ENCODE peak calls at places on chromosomes 16 and 17, in six cellular contexts. One of them, this sample, is unnamed.

GRCh38 chr16:67393790-67394270 is 532 bp upstream of the TPPP3 start:
- DNase-seq in ascending aorta: no peak
- DNase-seq in GM23248: no peak
- DNase-seq in PC-3: no peak
- DNase-seq in transverse colon: no peak
- DNase-seq in astrocyte of the spinal cord: no peak
- DNase-seq in this sample: no peak

GRCh38 chr16:73122604-73123386 is 74.9 kb upstream of the ZFHX3 start:
- DNase-seq in PC-3: no peak
- DNase-seq in astrocyte of the spinal cord: peak
- DNase-seq in transverse colon: no peak
- DNase-seq in GM23248: peak
- DNase-seq in ascending aorta: no peak
- DNase-seq in this sample: peak

GRCh38 chr17:28711723-28712036 is at the start of gene PROCA1:
- DNase-seq in astrocyte of the spinal cord: no peak
- DNase-seq in transverse colon: no peak
- DNase-seq in GM23248: no peak
- DNase-seq in PC-3: no peak
- DNase-seq in ascending aorta: no peak
- DNase-seq in this sample: no peak

GRCh38 chr16:73713301-73713700 is 583.3 kb upstream of the PSMD7 start:
- DNase-seq in GM23248: no peak
- DNase-seq in transverse colon: no peak
- DNase-seq in ascending aorta: no peak
- DNase-seq in astrocyte of the spinal cord: no peak
- DNase-seq in PC-3: no peak
- DNase-seq in this sample: no peak

GRCh38 chr17:48123111-48123510 is 15.5 kb downstream of the SNX11 start:
- DNase-seq in transverse colon: no peak
- DNase-seq in PC-3: no peak
- DNase-seq in ascending aorta: no peak
- DNase-seq in astrocyte of the spinal cord: no peak
- DNase-seq in GM23248: no peak
- DNase-seq in this sample: no peak

GRCh38 chr16:74774223-74775139 is at the start of gene FA2H:
- DNase-seq in astrocyte of the spinal cord: peak
- DNase-seq in PC-3: peak
- DNase-seq in ascending aorta: no peak
- DNase-seq in transverse colon: peak
- DNase-seq in GM23248: peak
- DNase-seq in this sample: no peak

GRCh38 chr16:62068747-62069146 is 32.5 kb upstream of the CDH8 start:
- DNase-seq in transverse colon: no peak
- DNase-seq in GM23248: peak
- DNase-seq in PC-3: peak
- DNase-seq in ascending aorta: no peak
- DNase-seq in astrocyte of the spinal cord: no peak
- DNase-seq in this sample: no peak

GRCh38 chr17:68290268-68290954 is 516 bp downstream of the SLC16A6 start:
- DNase-seq in GM23248: peak
- DNase-seq in ascending aorta: no peak
- DNase-seq in PC-3: peak
- DNase-seq in transverse colon: peak
- DNase-seq in astrocyte of the spinal cord: no peak
- DNase-seq in this sample: no peak

GRCh38 chr16:48014349-48015135 is 141.3 kb downstream of the ABCC12 start:
- DNase-seq in transverse colon: no peak
- DNase-seq in PC-3: peak
- DNase-seq in ascending aorta: no peak
- DNase-seq in GM23248: peak
- DNase-seq in astrocyte of the spinal cord: peak
- DNase-seq in this sample: peak

GRCh38 chr16:85675528-85675927 is 13.2 kb downstream of the GINS2 start:
- DNase-seq in GM23248: peak
- DNase-seq in transverse colon: no peak
- DNase-seq in ascending aorta: no peak
- DNase-seq in PC-3: no peak
- DNase-seq in astrocyte of the spinal cord: peak
- DNase-seq in this sample: peak

GRCh38 chr16:77660311-77660710 is 62.0 kb upstream of the NUDT7 start:
- DNase-seq in PC-3: peak
- DNase-seq in GM23248: peak
- DNase-seq in transverse colon: no peak
- DNase-seq in astrocyte of the spinal cord: peak
- DNase-seq in ascending aorta: no peak
- DNase-seq in this sample: peak

GRCh38 chr16:18966791-18967190 is 16.9 kb upstream of the TMC7 start:
- DNase-seq in astrocyte of the spinal cord: no peak
- DNase-seq in GM23248: no peak
- DNase-seq in transverse colon: no peak
- DNase-seq in ascending aorta: no peak
- DNase-seq in PC-3: no peak
- DNase-seq in this sample: no peak

GRCh38 chr16:81797443-81797842 is 18.4 kb downstream of the PLCG2 start:
- DNase-seq in ascending aorta: no peak
- DNase-seq in PC-3: no peak
- DNase-seq in astrocyte of the spinal cord: no peak
- DNase-seq in GM23248: no peak
- DNase-seq in transverse colon: peak
- DNase-seq in this sample: no peak

GRCh38 chr16:19389246-19389645 is 28.4 kb upstream of the TMC5 start:
- DNase-seq in ascending aorta: no peak
- DNase-seq in GM23248: peak
- DNase-seq in PC-3: peak
- DNase-seq in transverse colon: peak
- DNase-seq in astrocyte of the spinal cord: no peak
- DNase-seq in this sample: no peak

GRCh38 chr16:1224558-1224957 is 510 bp downstream of the TPSG1 start:
- DNase-seq in PC-3: no peak
- DNase-seq in ascending aorta: no peak
- DNase-seq in GM23248: no peak
- DNase-seq in transverse colon: peak
- DNase-seq in astrocyte of the spinal cord: no peak
- DNase-seq in this sample: no peak

GRCh38 chr16:66511615-66512500 is 38.1 kb downstream of the TK2 start:
- DNase-seq in PC-3: peak
- DNase-seq in ascending aorta: no peak
- DNase-seq in astrocyte of the spinal cord: peak
- DNase-seq in GM23248: peak
- DNase-seq in transverse colon: no peak
- DNase-seq in this sample: peak

GRCh38 chr16:25264599-25264998 is 7.0 kb upstream of the ZKSCAN2 start:
- DNase-seq in GM23248: peak
- DNase-seq in PC-3: peak
- DNase-seq in ascending aorta: no peak
- DNase-seq in transverse colon: no peak
- DNase-seq in astrocyte of the spinal cord: peak
- DNase-seq in this sample: peak

GRCh38 chr17:77319211-77320031 is 178.7 kb downstream of the SEC14L1 start:
- DNase-seq in astrocyte of the spinal cord: peak
- DNase-seq in GM23248: peak
- DNase-seq in transverse colon: peak
- DNase-seq in ascending aorta: peak
- DNase-seq in PC-3: peak
- DNase-seq in this sample: peak

GRCh38 chr17:19513897-19514488 is 19.7 kb upstream of the SLC47A1 start:
- DNase-seq in PC-3: peak
- DNase-seq in transverse colon: peak
- DNase-seq in GM23248: peak
- DNase-seq in astrocyte of the spinal cord: peak
- DNase-seq in ascending aorta: no peak
- DNase-seq in this sample: peak

GRCh38 chr17:77465358-77466041 is 324.7 kb downstream of the SEC14L1 start:
- DNase-seq in ascending aorta: peak
- DNase-seq in astrocyte of the spinal cord: peak
- DNase-seq in PC-3: peak
- DNase-seq in transverse colon: peak
- DNase-seq in GM23248: peak
- DNase-seq in this sample: peak

GRCh38 chr17:53934931-53935330 is 112.2 kb downstream of the KIF2B start:
- DNase-seq in PC-3: no peak
- DNase-seq in astrocyte of the spinal cord: no peak
- DNase-seq in transverse colon: no peak
- DNase-seq in GM23248: no peak
- DNase-seq in ascending aorta: no peak
- DNase-seq in this sample: no peak

GRCh38 chr17:37359682-37360188 is 16.1 kb upstream of the C17orf78 start:
- DNase-seq in ascending aorta: no peak
- DNase-seq in PC-3: no peak
- DNase-seq in GM23248: peak
- DNase-seq in astrocyte of the spinal cord: no peak
- DNase-seq in transverse colon: peak
- DNase-seq in this sample: no peak

GRCh38 chr17:79977711-79978544 is 57.7 kb downstream of the TBC1D16 start:
- DNase-seq in PC-3: no peak
- DNase-seq in transverse colon: no peak
- DNase-seq in GM23248: no peak
- DNase-seq in astrocyte of the spinal cord: peak
- DNase-seq in ascending aorta: no peak
- DNase-seq in this sample: no peak

GRCh38 chr16:85521737-85522042 is 91.4 kb upstream of the GSE1 start:
- DNase-seq in ascending aorta: no peak
- DNase-seq in PC-3: no peak
- DNase-seq in astrocyte of the spinal cord: no peak
- DNase-seq in GM23248: no peak
- DNase-seq in transverse colon: no peak
- DNase-seq in this sample: no peak

GRCh38 chr16:89197633-89198416 is 2.5 kb downstream of the SLC22A31 start:
- DNase-seq in astrocyte of the spinal cord: no peak
- DNase-seq in PC-3: no peak
- DNase-seq in GM23248: no peak
- DNase-seq in ascending aorta: no peak
- DNase-seq in transverse colon: no peak
- DNase-seq in this sample: no peak

GRCh38 chr17:28509784-28510183 is 3.6 kb downstream of the FOXN1 start:
- DNase-seq in transverse colon: no peak
- DNase-seq in astrocyte of the spinal cord: no peak
- DNase-seq in GM23248: peak
- DNase-seq in PC-3: no peak
- DNase-seq in ascending aorta: no peak
- DNase-seq in this sample: no peak

GRCh38 chr17:17511971-17512858 is 16.0 kb upstream of the RASD1 start:
- DNase-seq in astrocyte of the spinal cord: peak
- DNase-seq in ascending aorta: no peak
- DNase-seq in GM23248: peak
- DNase-seq in transverse colon: no peak
- DNase-seq in PC-3: peak
- DNase-seq in this sample: peak

GRCh38 chr16:87391324-87391949 is 699 bp upstream of the MAP1LC3B start:
- DNase-seq in transverse colon: peak
- DNase-seq in GM23248: peak
- DNase-seq in PC-3: no peak
- DNase-seq in ascending aorta: no peak
- DNase-seq in astrocyte of the spinal cord: no peak
- DNase-seq in this sample: no peak

GRCh38 chr17:62627904-62628603 is 584 bp downstream of the MRC2 start:
- DNase-seq in astrocyte of the spinal cord: peak
- DNase-seq in GM23248: peak
- DNase-seq in ascending aorta: no peak
- DNase-seq in PC-3: peak
- DNase-seq in transverse colon: peak
- DNase-seq in this sample: peak

GRCh38 chr17:4769628-4770027 is 2.1 kb upstream of the TM4SF5 start:
- DNase-seq in ascending aorta: no peak
- DNase-seq in astrocyte of the spinal cord: peak
- DNase-seq in transverse colon: no peak
- DNase-seq in GM23248: peak
- DNase-seq in PC-3: peak
- DNase-seq in this sample: no peak

GRCh38 chr17:1484586-1485310 is 7.7 kb downstream of the MYO1C start:
- DNase-seq in ascending aorta: no peak
- DNase-seq in PC-3: peak
- DNase-seq in GM23248: peak
- DNase-seq in transverse colon: peak
- DNase-seq in astrocyte of the spinal cord: peak
- DNase-seq in this sample: no peak

GRCh38 chr17:1398900-1399299 is 1.1 kb downstream of the YWHAE start:
- DNase-seq in transverse colon: peak
- DNase-seq in PC-3: no peak
- DNase-seq in GM23248: peak
- DNase-seq in ascending aorta: no peak
- DNase-seq in astrocyte of the spinal cord: peak
- DNase-seq in this sample: no peak